ENCODE peak calls at places on chromosomes 13 and 19, in five cellular contexts. S is K562, X is HepG2, N is GM12891, T is H1. D is an unnamed sample.

GRCh38 chr13:66837246-66837645 is 392.9 kb downstream of the PCDH9 start:
- DNase-seq in T (no peak), S (no peak), X (no peak), N (no peak), D (no peak)

GRCh38 chr19:5271145-5271544 is 69.5 kb downstream of the PTPRS start:
- DNase-seq in N (no peak), T (no peak), S (no peak), X (no peak), D (no peak)

GRCh38 chr19:722553-723101 is 13.9 kb downstream of the PALM start:
- DNase-seq in X (no peak), T (no peak), N (no peak), S (no peak), D (no peak)

GRCh38 chr13:82933986-82934385 is 948.3 kb downstream of the SLITRK1 start:
- DNase-seq in X (no peak), S (no peak), N (no peak), T (no peak), D (no peak)

GRCh38 chr13:106815545-106815944 is 247.6 kb upstream of the ARGLU1 start:
- DNase-seq in X (no peak), S (no peak), T (no peak), N (no peak), D (no peak)

GRCh38 chr13:79548886-79549285 is 67.9 kb downstream of the NDFIP2 start:
- DNase-seq in S (no peak), X (no peak), N (no peak), T (no peak), D (no peak)

GRCh38 chr19:17109962-17110598 is 34.5 kb downstream of the MYO9B start:
- DNase-seq in N (peak), T (no peak), S (no peak), X (no peak), D (peak)

GRCh38 chr19:46760363-46760762 is 14.1 kb upstream of the STRN4 start:
- DNase-seq in T (no peak), N (no peak), X (no peak), S (no peak), D (no peak)

GRCh38 chr13:20964904-20965303 is 62.4 kb upstream of the XPO4 start:
- DNase-seq in X (no peak), T (no peak), N (no peak), S (no peak), D (no peak)

GRCh38 chr13:77925616-77926015 is 7.0 kb upstream of the EDNRB start:
- DNase-seq in N (no peak), T (no peak), X (no peak), S (no peak), D (no peak)

DNA sequence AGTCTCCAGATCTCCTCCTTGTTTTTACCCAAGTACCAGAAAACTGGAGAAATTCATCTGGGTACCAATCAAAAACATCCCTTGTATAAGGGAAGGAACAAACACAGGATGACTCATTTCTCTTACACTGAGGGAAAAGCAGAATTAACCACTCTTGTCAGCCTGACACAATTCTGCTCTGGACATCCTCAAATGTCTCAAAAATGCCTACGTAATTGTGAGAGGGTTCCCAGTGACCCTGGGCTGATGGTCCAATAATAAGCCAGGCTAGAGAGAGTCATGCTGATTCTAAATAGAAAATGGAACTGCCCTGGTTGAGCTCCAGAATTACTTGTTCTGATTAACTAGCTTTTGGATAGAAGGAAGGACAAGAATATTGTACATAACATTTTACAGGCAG is 14.5 kb downstream of the ZNF708 start:
- DNase-seq in X (no peak), S (no peak), T (no peak), N (no peak), D (no peak)
- TF ChIP-seq POLR2AphosphoS5 in X (no peak), S (no peak), T (no peak), N (no peak), D (no peak)

DNA sequence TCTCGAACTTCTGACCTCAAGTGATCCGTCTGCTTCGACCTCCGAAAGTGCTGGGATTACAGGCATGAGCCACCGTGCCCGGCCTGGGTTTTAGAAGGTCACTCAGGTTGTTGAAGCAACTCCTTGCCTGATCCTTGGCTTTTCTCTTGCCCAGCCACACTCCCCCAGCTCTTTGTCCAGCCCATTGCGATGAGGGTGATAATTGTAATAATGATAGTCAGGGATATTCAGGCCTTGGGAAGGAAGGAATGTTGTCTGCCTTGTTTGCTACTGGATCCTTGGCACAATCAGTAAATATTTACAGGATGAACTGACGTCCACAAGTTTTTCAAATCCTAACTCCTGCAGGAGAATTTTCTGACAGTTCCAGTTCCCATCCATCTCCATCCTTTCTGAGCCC is 1.8 kb downstream of the THOP1 start:
- DNase-seq in N (no peak), S (no peak), X (no peak), T (no peak), D (no peak)
- TF ChIP-seq TAF1 in N (no peak), S (no peak), X (no peak), T (no peak), D (no peak)

GRCh38 chr19:38975214-38975860 is at the start of gene FBXO17:
- DNase-seq in S (peak), N (no peak), X (peak), T (no peak), D (no peak)
- TF ChIP-seq POLR2A in S (peak), N (no peak), X (peak), T (no peak), D (no peak)

DNA sequence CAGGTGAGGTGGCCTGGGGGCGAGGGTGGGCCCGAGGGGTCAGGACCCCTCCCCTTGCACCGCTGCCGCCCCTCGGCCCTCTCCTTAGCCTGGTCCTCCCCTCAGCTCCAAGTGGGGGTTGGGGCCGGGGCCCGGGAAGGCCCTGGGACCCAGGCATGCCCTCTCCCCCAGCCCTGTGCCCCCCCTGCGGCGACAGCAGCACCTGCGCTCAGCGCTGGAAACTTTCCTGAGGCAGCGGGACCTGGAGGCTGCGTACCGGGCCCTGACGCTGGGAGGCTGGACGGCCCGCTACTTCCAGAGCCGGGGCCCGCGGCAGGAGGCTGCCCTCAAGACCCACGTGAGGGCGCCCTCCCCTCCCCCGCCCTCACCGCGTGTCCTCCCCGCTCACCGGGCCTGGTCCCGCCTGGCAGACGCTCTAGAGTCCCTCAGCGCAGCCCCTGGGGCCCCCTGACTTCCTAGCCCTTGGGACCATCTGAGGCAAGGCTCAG is 2.4 kb downstream of the KMT5C start:
- DNase-seq in N (no peak), X (no peak), T (no peak), S (no peak), D (no peak)
- TF ChIP-seq POLR2AphosphoS5 in N (no peak), X (no peak), T (no peak), S (no peak), D (no peak)